ENCODE peak calls at places on chromosomes 1 and 21, in eight cellular contexts. One of them, this sample, is unnamed.

GRCh38 chr1:57423135-57424131 is at the start of gene DAB1:
- DNase-seq in mammary epithelial cell: peak
- DNase-seq in AG09309: no peak
- DNase-seq in CD4-positive, alpha-beta T cell: no peak
- DNase-seq in uterus: no peak
- DNase-seq in progenitor cell of endocrine pancreas: peak
- DNase-seq in OCI-LY7: no peak
- DNase-seq in AG04450: no peak
- DNase-seq in this sample: peak

GRCh38 chr21:44940116-44940631 is 345 bp downstream of the SLX9 start:
- DNase-seq in mammary epithelial cell: peak
- DNase-seq in AG09309: no peak
- DNase-seq in CD4-positive, alpha-beta T cell: no peak
- DNase-seq in uterus: no peak
- DNase-seq in progenitor cell of endocrine pancreas: no peak
- DNase-seq in OCI-LY7: peak
- DNase-seq in AG04450: no peak
- DNase-seq in this sample: no peak

GRCh38 chr1:178819123-178819522 is 51.8 kb downstream of the ANGPTL1 start:
- DNase-seq in mammary epithelial cell: no peak
- DNase-seq in AG09309: no peak
- DNase-seq in CD4-positive, alpha-beta T cell: no peak
- DNase-seq in uterus: no peak
- DNase-seq in progenitor cell of endocrine pancreas: no peak
- DNase-seq in OCI-LY7: no peak
- DNase-seq in AG04450: no peak
- DNase-seq in this sample: no peak

GRCh38 chr1:222829868-222830267 is 15.0 kb downstream of the DISP1 start:
- DNase-seq in mammary epithelial cell: peak
- DNase-seq in AG09309: peak
- DNase-seq in CD4-positive, alpha-beta T cell: no peak
- DNase-seq in uterus: no peak
- DNase-seq in progenitor cell of endocrine pancreas: no peak
- DNase-seq in OCI-LY7: no peak
- DNase-seq in AG04450: peak
- DNase-seq in this sample: no peak

GRCh38 chr1:59249738-59250137 is 47.2 kb upstream of the FGGY start:
- DNase-seq in mammary epithelial cell: no peak
- DNase-seq in AG09309: no peak
- DNase-seq in CD4-positive, alpha-beta T cell: no peak
- DNase-seq in uterus: no peak
- DNase-seq in progenitor cell of endocrine pancreas: no peak
- DNase-seq in OCI-LY7: no peak
- DNase-seq in AG04450: no peak
- DNase-seq in this sample: no peak

GRCh38 chr1:160519542-160520435 is 3.3 kb downstream of the SLAMF6 start:
- DNase-seq in mammary epithelial cell: peak
- DNase-seq in AG09309: no peak
- DNase-seq in CD4-positive, alpha-beta T cell: no peak
- DNase-seq in uterus: no peak
- DNase-seq in progenitor cell of endocrine pancreas: no peak
- DNase-seq in OCI-LY7: peak
- DNase-seq in AG04450: no peak
- DNase-seq in this sample: no peak

GRCh38 chr1:115118596-115118995 is 29.3 kb upstream of the TSPAN2 start:
- DNase-seq in mammary epithelial cell: no peak
- DNase-seq in AG09309: no peak
- DNase-seq in CD4-positive, alpha-beta T cell: no peak
- DNase-seq in uterus: no peak
- DNase-seq in progenitor cell of endocrine pancreas: no peak
- DNase-seq in OCI-LY7: no peak
- DNase-seq in AG04450: no peak
- DNase-seq in this sample: no peak

GRCh38 chr1:66386712-66387111 is 147.2 kb upstream of the SGIP1 start:
- DNase-seq in mammary epithelial cell: no peak
- DNase-seq in AG09309: no peak
- DNase-seq in CD4-positive, alpha-beta T cell: no peak
- DNase-seq in uterus: no peak
- DNase-seq in progenitor cell of endocrine pancreas: no peak
- DNase-seq in OCI-LY7: peak
- DNase-seq in AG04450: no peak
- DNase-seq in this sample: no peak

GRCh38 chr1:113333056-113333455 is 57.3 kb upstream of the MAGI3 start:
- DNase-seq in mammary epithelial cell: no peak
- DNase-seq in AG09309: no peak
- DNase-seq in CD4-positive, alpha-beta T cell: no peak
- DNase-seq in uterus: no peak
- DNase-seq in progenitor cell of endocrine pancreas: no peak
- DNase-seq in OCI-LY7: no peak
- DNase-seq in AG04450: no peak
- DNase-seq in this sample: no peak

GRCh38 chr1:186228751-186229150 is 146.3 kb downstream of the TPR start:
- DNase-seq in mammary epithelial cell: no peak
- DNase-seq in AG09309: no peak
- DNase-seq in CD4-positive, alpha-beta T cell: no peak
- DNase-seq in uterus: no peak
- DNase-seq in progenitor cell of endocrine pancreas: no peak
- DNase-seq in OCI-LY7: no peak
- DNase-seq in AG04450: no peak
- DNase-seq in this sample: no peak

GRCh38 chr1:9238550-9238949 is 4.0 kb downstream of the H6PD start:
- DNase-seq in mammary epithelial cell: no peak
- DNase-seq in AG09309: no peak
- DNase-seq in CD4-positive, alpha-beta T cell: no peak
- DNase-seq in uterus: no peak
- DNase-seq in progenitor cell of endocrine pancreas: no peak
- DNase-seq in OCI-LY7: no peak
- DNase-seq in AG04450: no peak
- DNase-seq in this sample: no peak

GRCh38 chr21:46002841-46003574 is 21.4 kb downstream of the COL6A1 start:
- DNase-seq in mammary epithelial cell: no peak
- DNase-seq in AG09309: no peak
- DNase-seq in CD4-positive, alpha-beta T cell: no peak
- DNase-seq in uterus: peak
- DNase-seq in progenitor cell of endocrine pancreas: peak
- DNase-seq in OCI-LY7: no peak
- DNase-seq in AG04450: no peak
- DNase-seq in this sample: no peak

GRCh38 chr21:42315296-42315891 is at the start of gene TFF3:
- DNase-seq in mammary epithelial cell: no peak
- DNase-seq in AG09309: no peak
- DNase-seq in CD4-positive, alpha-beta T cell: no peak
- DNase-seq in uterus: peak
- DNase-seq in progenitor cell of endocrine pancreas: peak
- DNase-seq in OCI-LY7: no peak
- DNase-seq in AG04450: no peak
- DNase-seq in this sample: no peak

GRCh38 chr21:38817371-38818335 is 11.9 kb downstream of the ETS2 start:
- DNase-seq in mammary epithelial cell: peak
- DNase-seq in AG09309: no peak
- DNase-seq in CD4-positive, alpha-beta T cell: no peak
- DNase-seq in uterus: peak
- DNase-seq in progenitor cell of endocrine pancreas: no peak
- DNase-seq in OCI-LY7: no peak
- DNase-seq in AG04450: no peak
- DNase-seq in this sample: no peak

GRCh38 chr1:20404466-20404865 is 81.5 kb downstream of the CAMK2N1 start:
- DNase-seq in mammary epithelial cell: no peak
- DNase-seq in AG09309: no peak
- DNase-seq in CD4-positive, alpha-beta T cell: no peak
- DNase-seq in uterus: no peak
- DNase-seq in progenitor cell of endocrine pancreas: no peak
- DNase-seq in OCI-LY7: peak
- DNase-seq in AG04450: no peak
- DNase-seq in this sample: no peak

GRCh38 chr1:15417365-15417934 is 7.8 kb downstream of the EFHD2 start:
- DNase-seq in mammary epithelial cell: peak
- DNase-seq in AG09309: no peak
- DNase-seq in CD4-positive, alpha-beta T cell: peak
- DNase-seq in uterus: no peak
- DNase-seq in progenitor cell of endocrine pancreas: no peak
- DNase-seq in OCI-LY7: no peak
- DNase-seq in AG04450: no peak
- DNase-seq in this sample: no peak

GRCh38 chr1:235947989-235948388 is 81.3 kb upstream of the LYST start:
- DNase-seq in mammary epithelial cell: no peak
- DNase-seq in AG09309: no peak
- DNase-seq in CD4-positive, alpha-beta T cell: no peak
- DNase-seq in uterus: no peak
- DNase-seq in progenitor cell of endocrine pancreas: no peak
- DNase-seq in OCI-LY7: no peak
- DNase-seq in AG04450: no peak
- DNase-seq in this sample: no peak

GRCh38 chr1:28064064-28064463 is 24.3 kb downstream of the EYA3 start:
- DNase-seq in mammary epithelial cell: peak
- DNase-seq in AG09309: no peak
- DNase-seq in CD4-positive, alpha-beta T cell: no peak
- DNase-seq in uterus: no peak
- DNase-seq in progenitor cell of endocrine pancreas: no peak
- DNase-seq in OCI-LY7: peak
- DNase-seq in AG04450: no peak
- DNase-seq in this sample: peak

GRCh38 chr1:24385160-24385939 is 28.2 kb downstream of the STPG1 start:
- DNase-seq in mammary epithelial cell: peak
- DNase-seq in AG09309: no peak
- DNase-seq in CD4-positive, alpha-beta T cell: peak
- DNase-seq in uterus: no peak
- DNase-seq in progenitor cell of endocrine pancreas: no peak
- DNase-seq in OCI-LY7: peak
- DNase-seq in AG04450: no peak
- DNase-seq in this sample: no peak

GRCh38 chr21:40850071-40850470 is 3.1 kb upstream of the DSCAM start:
- DNase-seq in mammary epithelial cell: peak
- DNase-seq in AG09309: no peak
- DNase-seq in CD4-positive, alpha-beta T cell: no peak
- DNase-seq in uterus: no peak
- DNase-seq in progenitor cell of endocrine pancreas: no peak
- DNase-seq in OCI-LY7: no peak
- DNase-seq in AG04450: no peak
- DNase-seq in this sample: no peak

GRCh38 chr1:145871994-145872411 is 13.1 kb upstream of the PIAS3 start:
- DNase-seq in mammary epithelial cell: peak
- DNase-seq in AG09309: no peak
- DNase-seq in CD4-positive, alpha-beta T cell: peak
- DNase-seq in uterus: no peak
- DNase-seq in progenitor cell of endocrine pancreas: no peak
- DNase-seq in OCI-LY7: no peak
- DNase-seq in AG04450: no peak
- DNase-seq in this sample: peak
- TF ChIP-seq CTCF in mammary epithelial cell: no peak
- TF ChIP-seq CTCF in AG09309: no peak
- TF ChIP-seq CTCF in CD4-positive, alpha-beta T cell: no peak
- TF ChIP-seq CTCF in uterus: no peak
- TF ChIP-seq CTCF in progenitor cell of endocrine pancreas: no peak
- TF ChIP-seq CTCF in OCI-LY7: no peak
- TF ChIP-seq CTCF in AG04450: no peak
- TF ChIP-seq CTCF in this sample: peak

GRCh38 chr1:165943198-165943597 is 115.8 kb downstream of the UCK2 start:
- DNase-seq in mammary epithelial cell: peak
- DNase-seq in AG09309: no peak
- DNase-seq in CD4-positive, alpha-beta T cell: no peak
- DNase-seq in uterus: no peak
- DNase-seq in progenitor cell of endocrine pancreas: no peak
- DNase-seq in OCI-LY7: no peak
- DNase-seq in AG04450: no peak
- DNase-seq in this sample: peak
- TF ChIP-seq CTCF in mammary epithelial cell: no peak
- TF ChIP-seq CTCF in AG09309: no peak
- TF ChIP-seq CTCF in CD4-positive, alpha-beta T cell: no peak
- TF ChIP-seq CTCF in uterus: no peak
- TF ChIP-seq CTCF in progenitor cell of endocrine pancreas: peak
- TF ChIP-seq CTCF in OCI-LY7: no peak
- TF ChIP-seq CTCF in AG04450: no peak
- TF ChIP-seq CTCF in this sample: no peak

DNA sequence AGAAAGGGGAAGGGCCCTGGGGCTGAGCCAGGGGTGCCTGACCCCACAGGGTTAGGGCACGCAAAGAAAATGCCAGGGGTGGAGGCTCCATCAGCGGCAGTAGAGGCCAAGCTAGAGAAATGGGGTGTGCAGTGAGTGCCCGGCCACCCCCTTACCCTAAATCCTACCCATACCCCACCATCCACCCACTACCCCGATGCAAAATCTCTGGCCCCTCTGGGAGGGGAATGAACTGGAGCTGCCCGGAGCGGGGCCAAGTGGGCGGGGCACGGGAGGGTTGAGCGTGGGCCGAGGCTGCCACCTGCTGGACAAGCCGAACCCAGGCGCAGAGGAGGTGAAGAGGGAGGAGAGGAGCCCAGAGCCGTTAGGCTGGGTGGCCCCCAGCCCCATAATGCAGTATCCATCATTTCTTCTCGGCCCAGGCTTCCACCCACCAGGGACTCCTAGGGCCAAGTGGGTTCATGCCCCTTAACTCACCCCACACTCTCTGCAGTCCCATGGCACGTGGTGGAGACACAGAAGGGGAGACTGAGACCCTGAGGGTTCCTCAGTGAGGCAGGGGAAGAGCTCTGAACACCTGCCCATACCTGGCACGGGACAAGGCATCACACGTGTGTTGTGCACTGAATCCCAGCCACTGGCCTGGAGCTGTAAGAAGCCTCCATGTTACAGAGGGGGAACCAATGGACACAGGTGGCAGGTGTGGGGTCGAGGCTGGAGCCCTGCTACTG is 1.4 kb upstream of the C1QC start:
- DNase-seq in mammary epithelial cell: peak
- DNase-seq in AG09309: no peak
- DNase-seq in CD4-positive, alpha-beta T cell: peak
- DNase-seq in uterus: peak
- DNase-seq in progenitor cell of endocrine pancreas: peak
- DNase-seq in OCI-LY7: peak
- DNase-seq in AG04450: no peak
- DNase-seq in this sample: peak
- TF ChIP-seq CTCF in mammary epithelial cell: peak
- TF ChIP-seq CTCF in AG09309: peak
- TF ChIP-seq CTCF in CD4-positive, alpha-beta T cell: peak
- TF ChIP-seq CTCF in uterus: peak
- TF ChIP-seq CTCF in progenitor cell of endocrine pancreas: peak
- TF ChIP-seq CTCF in OCI-LY7: peak
- TF ChIP-seq CTCF in AG04450: peak
- TF ChIP-seq CTCF in this sample: peak

DNA sequence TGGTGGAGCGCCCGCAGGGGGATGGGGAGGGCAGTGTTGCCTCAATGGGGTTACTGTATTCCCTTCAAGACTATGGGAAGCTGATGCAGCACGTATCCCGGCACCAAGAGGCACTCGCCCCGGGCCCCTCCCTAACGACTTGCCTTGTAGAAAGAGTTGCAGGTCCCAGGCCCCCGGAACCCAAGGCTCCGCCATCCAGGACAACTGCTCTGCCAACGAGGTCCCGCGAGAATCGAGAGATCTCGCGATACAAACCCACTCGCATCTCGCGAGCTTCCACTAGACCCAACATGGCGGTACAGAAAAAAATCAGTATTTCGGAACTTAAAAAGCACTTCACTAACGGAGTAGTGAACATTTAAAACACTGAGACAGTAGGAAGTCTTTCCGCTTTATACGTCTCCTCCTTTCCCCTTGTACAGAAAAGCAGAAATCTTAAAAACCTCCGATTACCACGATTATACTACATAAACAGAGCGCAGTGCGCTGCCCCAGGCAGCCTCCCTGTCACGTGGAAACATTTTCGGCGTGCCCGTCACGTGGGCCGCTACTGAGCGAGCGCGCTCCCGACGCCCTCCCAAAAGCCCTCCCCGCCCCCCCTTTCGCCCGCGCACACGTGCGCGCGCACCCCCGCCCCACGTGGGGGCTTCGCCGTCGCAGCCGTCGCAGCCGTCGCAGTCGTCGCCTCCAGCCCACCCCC is at the start of gene ZZZ3:
- DNase-seq in mammary epithelial cell: peak
- DNase-seq in AG09309: peak
- DNase-seq in CD4-positive, alpha-beta T cell: peak
- DNase-seq in uterus: peak
- DNase-seq in progenitor cell of endocrine pancreas: peak
- DNase-seq in OCI-LY7: peak
- DNase-seq in AG04450: peak
- DNase-seq in this sample: peak
- TF ChIP-seq CTCF in mammary epithelial cell: no peak
- TF ChIP-seq CTCF in AG09309: no peak
- TF ChIP-seq CTCF in CD4-positive, alpha-beta T cell: no peak
- TF ChIP-seq CTCF in uterus: no peak
- TF ChIP-seq CTCF in progenitor cell of endocrine pancreas: no peak
- TF ChIP-seq CTCF in OCI-LY7: no peak
- TF ChIP-seq CTCF in AG04450: no peak
- TF ChIP-seq CTCF in this sample: no peak

This sample was measured in GM13977.